ENCODE peak calls at places on chromosomes 6 and 20, in eight cellular contexts. One of them, this sample, is unnamed. For H3K27me3, the result is how much of the 10 kb centered on the place peaks cover.

GRCh38 chr6:134935076-134935475 is 14.8 kb downstream of the ALDH8A1 start:
- DNase-seq in testis: no peak
- DNase-seq in pancreas: no peak
- DNase-seq in left ventricle myocardium inferior: no peak
- DNase-seq in CD8-positive, alpha-beta T cell: no peak
- DNase-seq in cardiac muscle cell: no peak
- DNase-seq in GM23338: no peak
- DNase-seq in colonic mucosa: no peak
- DNase-seq in this sample: no peak

GRCh38 chr6:117441824-117442264 is 16.1 kb upstream of the ROS1 start:
- DNase-seq in testis: no peak
- DNase-seq in pancreas: no peak
- DNase-seq in left ventricle myocardium inferior: no peak
- DNase-seq in CD8-positive, alpha-beta T cell: no peak
- DNase-seq in cardiac muscle cell: peak
- DNase-seq in GM23338: no peak
- DNase-seq in colonic mucosa: no peak
- DNase-seq in this sample: no peak

GRCh38 chr6:151733680-151734320 is 73.7 kb upstream of the ESR1 start:
- DNase-seq in testis: no peak
- DNase-seq in pancreas: no peak
- DNase-seq in left ventricle myocardium inferior: no peak
- DNase-seq in CD8-positive, alpha-beta T cell: no peak
- DNase-seq in cardiac muscle cell: peak
- DNase-seq in GM23338: no peak
- DNase-seq in colonic mucosa: no peak
- DNase-seq in this sample: no peak

GRCh38 chr6:10415593-10416480 is 963 bp upstream of the TFAP2A start:
- DNase-seq in testis: no peak
- DNase-seq in pancreas: no peak
- DNase-seq in left ventricle myocardium inferior: no peak
- DNase-seq in CD8-positive, alpha-beta T cell: no peak
- DNase-seq in cardiac muscle cell: no peak
- DNase-seq in GM23338: no peak
- DNase-seq in colonic mucosa: no peak
- DNase-seq in this sample: no peak

GRCh38 chr6:55985309-55985708 is 109.9 kb upstream of the BMP5 start:
- DNase-seq in testis: no peak
- DNase-seq in pancreas: no peak
- DNase-seq in left ventricle myocardium inferior: no peak
- DNase-seq in CD8-positive, alpha-beta T cell: no peak
- DNase-seq in cardiac muscle cell: no peak
- DNase-seq in GM23338: no peak
- DNase-seq in colonic mucosa: no peak
- DNase-seq in this sample: no peak

GRCh38 chr6:17886891-17887290 is 100.5 kb downstream of the KIF13A start:
- DNase-seq in testis: no peak
- DNase-seq in pancreas: no peak
- DNase-seq in left ventricle myocardium inferior: no peak
- DNase-seq in CD8-positive, alpha-beta T cell: no peak
- DNase-seq in cardiac muscle cell: peak
- DNase-seq in GM23338: no peak
- DNase-seq in colonic mucosa: no peak
- DNase-seq in this sample: no peak

GRCh38 chr20:41261790-41262717 is 55.5 kb downstream of the ZHX3 start:
- DNase-seq in testis: no peak
- DNase-seq in pancreas: no peak
- DNase-seq in left ventricle myocardium inferior: no peak
- DNase-seq in CD8-positive, alpha-beta T cell: no peak
- DNase-seq in cardiac muscle cell: no peak
- DNase-seq in GM23338: no peak
- DNase-seq in colonic mucosa: no peak
- DNase-seq in this sample: no peak

GRCh38 chr20:9392892-9393857 is 121.2 kb upstream of the LAMP5 start:
- DNase-seq in testis: peak
- DNase-seq in pancreas: peak
- DNase-seq in left ventricle myocardium inferior: peak
- DNase-seq in CD8-positive, alpha-beta T cell: no peak
- DNase-seq in cardiac muscle cell: peak
- DNase-seq in GM23338: peak
- DNase-seq in colonic mucosa: peak
- DNase-seq in this sample: peak

GRCh38 chr6:43800746-43801488 is 30.9 kb downstream of the VEGFA start:
- DNase-seq in testis: no peak
- DNase-seq in pancreas: no peak
- DNase-seq in left ventricle myocardium inferior: no peak
- DNase-seq in CD8-positive, alpha-beta T cell: no peak
- DNase-seq in cardiac muscle cell: no peak
- DNase-seq in GM23338: peak
- DNase-seq in colonic mucosa: no peak
- DNase-seq in this sample: no peak

GRCh38 chr6:6365242-6365641 is 44.8 kb upstream of the F13A1 start:
- DNase-seq in testis: no peak
- DNase-seq in pancreas: no peak
- DNase-seq in left ventricle myocardium inferior: no peak
- DNase-seq in CD8-positive, alpha-beta T cell: no peak
- DNase-seq in cardiac muscle cell: no peak
- DNase-seq in GM23338: no peak
- DNase-seq in colonic mucosa: no peak
- DNase-seq in this sample: no peak

GRCh38 chr6:33075568-33076405 is at the start of gene HLA-DPB1:
- DNase-seq in testis: no peak
- DNase-seq in pancreas: no peak
- DNase-seq in left ventricle myocardium inferior: no peak
- DNase-seq in CD8-positive, alpha-beta T cell: no peak
- DNase-seq in cardiac muscle cell: peak
- DNase-seq in GM23338: peak
- DNase-seq in colonic mucosa: no peak
- DNase-seq in this sample: no peak

GRCh38 chr6:29651413-29652197 is 5.3 kb upstream of the MOG start:
- DNase-seq in testis: no peak
- DNase-seq in pancreas: no peak
- DNase-seq in left ventricle myocardium inferior: no peak
- DNase-seq in CD8-positive, alpha-beta T cell: no peak
- DNase-seq in cardiac muscle cell: peak
- DNase-seq in GM23338: peak
- DNase-seq in colonic mucosa: no peak
- DNase-seq in this sample: no peak

DNA sequence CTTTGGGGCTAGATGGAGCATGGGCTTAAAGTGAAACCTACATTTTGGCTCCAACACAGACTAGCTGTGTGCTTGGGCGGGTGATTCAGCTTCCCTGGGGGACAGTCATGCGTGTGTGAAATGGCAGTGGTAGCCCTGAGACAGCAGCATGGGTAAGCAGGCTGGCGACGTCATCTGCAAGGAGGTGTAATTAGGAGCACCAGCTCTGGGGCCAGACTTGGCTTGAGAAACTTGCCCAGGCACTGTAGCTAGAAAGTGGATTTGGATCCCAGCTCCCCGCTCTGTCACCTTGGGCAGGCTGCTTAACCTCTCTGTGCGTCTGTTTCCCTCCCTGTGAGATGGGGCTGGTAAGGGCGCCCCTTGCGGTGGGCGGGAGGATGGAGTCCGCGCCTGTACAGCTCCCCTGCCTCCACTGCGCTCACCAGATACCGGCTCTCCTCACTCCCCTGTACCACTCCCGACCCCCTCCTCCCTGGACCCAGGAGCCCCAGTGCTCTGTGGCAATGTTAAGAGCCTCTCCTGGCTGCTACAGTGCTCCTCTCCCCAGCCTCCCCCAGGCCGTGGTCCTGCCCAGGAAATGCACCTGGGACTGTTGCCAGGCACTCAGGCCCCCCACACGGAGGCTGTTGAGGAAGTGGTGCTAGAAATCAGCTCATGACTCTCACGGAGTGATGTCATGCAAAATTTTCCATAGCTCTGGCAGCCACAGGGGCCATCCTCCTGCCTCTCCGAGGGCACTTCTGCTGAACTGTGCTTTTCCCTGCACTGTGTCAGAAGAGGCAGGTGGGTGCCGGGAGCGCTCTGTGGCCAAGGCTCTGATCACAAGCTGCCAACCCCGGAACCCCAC is 44.6 kb downstream of the SYNJ2 start:
- DNase-seq in testis: peak
- DNase-seq in pancreas: peak
- DNase-seq in left ventricle myocardium inferior: peak
- DNase-seq in CD8-positive, alpha-beta T cell: peak
- DNase-seq in cardiac muscle cell: peak
- DNase-seq in GM23338: peak
- DNase-seq in colonic mucosa: peak
- DNase-seq in this sample: peak
- TF ChIP-seq CTCF in testis: peak
- TF ChIP-seq CTCF in pancreas: no peak
- TF ChIP-seq CTCF in left ventricle myocardium inferior: peak
- TF ChIP-seq CTCF in CD8-positive, alpha-beta T cell: peak
- TF ChIP-seq CTCF in cardiac muscle cell: peak
- TF ChIP-seq CTCF in GM23338: peak
- TF ChIP-seq CTCF in colonic mucosa: peak
- TF ChIP-seq CTCF in this sample: peak

GRCh38 chr20:63481503-63481902 is 9.0 kb upstream of the KCNQ2 start:
- DNase-seq in testis: no peak
- DNase-seq in pancreas: no peak
- DNase-seq in left ventricle myocardium inferior: no peak
- DNase-seq in CD8-positive, alpha-beta T cell: no peak
- DNase-seq in cardiac muscle cell: no peak
- DNase-seq in GM23338: no peak
- DNase-seq in colonic mucosa: no peak
- DNase-seq in this sample: no peak

GRCh38 chr20:63484236-63484635 is 11.8 kb upstream of the KCNQ2 start:
- DNase-seq in testis: no peak
- DNase-seq in pancreas: no peak
- DNase-seq in left ventricle myocardium inferior: no peak
- DNase-seq in CD8-positive, alpha-beta T cell: no peak
- DNase-seq in cardiac muscle cell: no peak
- DNase-seq in GM23338: no peak
- DNase-seq in colonic mucosa: no peak
- DNase-seq in this sample: no peak

GRCh38 chr20:63483834-63484233 is 11.4 kb upstream of the KCNQ2 start:
- DNase-seq in testis: no peak
- DNase-seq in pancreas: no peak
- DNase-seq in left ventricle myocardium inferior: no peak
- DNase-seq in CD8-positive, alpha-beta T cell: no peak
- DNase-seq in cardiac muscle cell: no peak
- DNase-seq in GM23338: peak
- DNase-seq in colonic mucosa: no peak
- DNase-seq in this sample: peak

GRCh38 chr20:63484651-63485403 is 12.4 kb upstream of the KCNQ2 start:
- DNase-seq in testis: no peak
- DNase-seq in pancreas: no peak
- DNase-seq in left ventricle myocardium inferior: no peak
- DNase-seq in CD8-positive, alpha-beta T cell: no peak
- DNase-seq in cardiac muscle cell: no peak
- DNase-seq in GM23338: no peak
- DNase-seq in colonic mucosa: no peak
- DNase-seq in this sample: no peak

DNA sequence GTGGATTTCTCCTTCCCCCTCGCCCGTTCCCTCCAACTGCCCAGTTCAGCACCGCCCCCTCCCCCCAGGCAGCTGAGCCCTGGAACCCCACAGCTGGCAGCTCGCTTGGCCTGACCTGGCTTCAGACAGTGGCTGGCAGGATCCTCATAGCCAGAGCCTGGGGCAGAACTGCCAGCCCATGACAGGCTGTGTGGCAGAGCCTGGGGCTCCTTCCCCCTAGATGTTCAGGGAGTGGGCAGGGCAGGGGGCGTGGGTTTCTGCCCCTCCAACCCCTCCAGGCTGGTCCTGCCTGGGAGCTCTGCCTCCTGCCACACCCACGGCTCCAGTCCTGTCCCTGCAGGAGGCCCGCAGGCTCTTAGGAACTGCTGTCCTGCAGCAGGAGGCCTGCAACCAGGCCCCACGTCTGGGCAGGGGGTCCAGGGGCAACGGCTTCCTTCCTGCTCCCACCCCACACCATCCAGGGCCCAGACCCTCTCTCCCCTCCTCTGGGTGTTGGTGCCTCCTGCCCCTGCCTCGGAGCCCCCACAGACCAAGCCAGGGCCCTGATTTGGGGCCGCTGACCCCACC is 9.6 kb upstream of the KCNQ2 start:
- DNase-seq in testis: no peak
- DNase-seq in pancreas: no peak
- DNase-seq in left ventricle myocardium inferior: no peak
- DNase-seq in CD8-positive, alpha-beta T cell: no peak
- DNase-seq in cardiac muscle cell: no peak
- DNase-seq in GM23338: no peak
- DNase-seq in colonic mucosa: no peak
- DNase-seq in this sample: no peak
- H3K27me3 ChIP-seq in testis: under half
- H3K27me3 ChIP-seq in pancreas: under half
- H3K27me3 ChIP-seq in left ventricle myocardium inferior: half or more
- H3K27me3 ChIP-seq in CD8-positive, alpha-beta T cell: under half
- H3K27me3 ChIP-seq in cardiac muscle cell: under half
- H3K27me3 ChIP-seq in GM23338: under half
- H3K27me3 ChIP-seq in colonic mucosa: under half
- H3K27me3 ChIP-seq in this sample: under half

DNA sequence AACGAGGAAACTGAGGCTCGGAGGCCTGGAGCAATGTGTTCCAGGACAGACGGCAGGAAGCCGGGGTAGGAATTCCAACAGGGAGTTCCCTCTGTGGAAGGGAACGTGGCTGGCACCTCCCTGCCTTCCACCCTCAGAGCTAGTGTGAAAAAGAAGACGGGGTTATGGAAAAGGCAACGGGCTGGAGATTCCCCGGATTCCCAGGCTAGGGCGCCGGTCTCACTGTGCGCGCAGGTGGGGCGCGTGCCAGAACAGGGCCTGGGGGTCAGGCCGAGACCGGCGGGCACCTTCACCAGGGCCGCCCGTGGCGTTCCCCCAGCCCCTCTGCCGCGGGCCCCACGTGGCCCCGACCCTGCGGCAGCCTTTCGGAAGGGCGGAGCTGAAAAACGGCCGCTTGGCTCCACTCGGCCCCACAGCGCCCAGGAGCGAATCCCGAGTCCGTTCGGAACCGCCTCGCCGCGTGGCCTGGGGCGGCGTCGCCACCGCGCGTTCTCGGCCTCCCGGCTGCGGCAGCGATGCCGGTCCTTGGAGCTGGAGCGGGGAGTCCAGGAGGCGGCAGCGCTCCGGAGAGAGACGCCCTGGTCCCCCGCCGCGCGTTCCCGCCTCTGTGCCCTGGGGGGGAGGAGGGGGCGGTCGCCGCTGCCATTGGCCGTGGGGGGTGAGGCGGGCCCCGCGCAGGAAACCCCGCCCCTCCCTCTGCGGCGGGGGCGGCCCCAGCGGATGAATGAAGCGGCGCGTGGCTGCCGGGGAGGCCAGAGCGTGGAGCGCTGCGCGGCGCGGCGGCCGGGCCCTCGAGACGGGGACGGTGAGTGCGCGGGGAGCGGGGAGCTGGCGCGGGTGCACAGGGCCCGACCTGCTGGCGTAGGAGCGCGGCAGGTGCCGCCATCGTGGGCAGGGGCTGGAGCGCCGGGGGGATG is at the start of gene SLCO4A1:
- DNase-seq in testis: peak
- DNase-seq in pancreas: peak
- DNase-seq in left ventricle myocardium inferior: peak
- DNase-seq in CD8-positive, alpha-beta T cell: peak
- DNase-seq in cardiac muscle cell: peak
- DNase-seq in GM23338: peak
- DNase-seq in colonic mucosa: peak
- DNase-seq in this sample: peak
- TF ChIP-seq CTCF in testis: no peak
- TF ChIP-seq CTCF in pancreas: no peak
- TF ChIP-seq CTCF in left ventricle myocardium inferior: no peak
- TF ChIP-seq CTCF in CD8-positive, alpha-beta T cell: no peak
- TF ChIP-seq CTCF in cardiac muscle cell: no peak
- TF ChIP-seq CTCF in GM23338: no peak
- TF ChIP-seq CTCF in colonic mucosa: no peak
- TF ChIP-seq CTCF in this sample: peak

GRCh38 chr20:59586613-59587012 is 17.7 kb upstream of the PHACTR3 start:
- DNase-seq in testis: no peak
- DNase-seq in pancreas: no peak
- DNase-seq in left ventricle myocardium inferior: no peak
- DNase-seq in CD8-positive, alpha-beta T cell: no peak
- DNase-seq in cardiac muscle cell: no peak
- DNase-seq in GM23338: no peak
- DNase-seq in colonic mucosa: no peak
- DNase-seq in this sample: no peak
- H3K27me3 ChIP-seq in testis: under half
- H3K27me3 ChIP-seq in pancreas: under half
- H3K27me3 ChIP-seq in left ventricle myocardium inferior: under half
- H3K27me3 ChIP-seq in CD8-positive, alpha-beta T cell: under half
- H3K27me3 ChIP-seq in cardiac muscle cell: under half
- H3K27me3 ChIP-seq in GM23338: under half
- H3K27me3 ChIP-seq in colonic mucosa: under half
- H3K27me3 ChIP-seq in this sample: under half

This sample was measured in left lung.